ENCODE peak calls at places on chromosomes 16 and 17, in nine cellular contexts. P is uterus; I is CD8-positive, alpha-beta T cell; Q is PC-9; L is stomach; U is transverse colon; C is endodermal cell; D is SK-N-SH; J is pancreas. S is an unnamed sample.
A peak's percentile ranks its signal among the peaks of the same experiment; 100 is the strongest.

GRCh38 chr17:41519501-41520224 is 973 bp upstream of the KRT15 start:
- DNase-seq in P (no peak), I (no peak), Q (peak; percentile 83), L (no peak), U (peak; percentile 41), C (no peak), D (no peak), J (no peak), S (no peak)

GRCh38 chr17:18257747-18258355 is 687 bp downstream of the FLII start:
- DNase-seq in P (peak; percentile 68), I (peak; percentile 62), Q (peak; percentile 75), L (peak; percentile 75), U (peak; percentile 86), C (peak; percentile 94), D (peak; percentile 93), J (peak; percentile 82), S (peak; percentile 97)

GRCh38 chr16:3458278-3458851 is 14.9 kb downstream of the NAA60 start:
- DNase-seq in P (no peak), I (no peak), Q (no peak), L (no peak), U (peak; percentile 26), C (peak; percentile 72), D (no peak), J (no peak), S (no peak)

GRCh38 chr17:57588086-57588485 is 157.0 kb downstream of the CCDC182 start:
- DNase-seq in P (no peak), I (no peak), Q (no peak), L (no peak), U (no peak), C (peak; percentile 82), D (no peak), J (no peak), S (no peak)

GRCh38 chr17:2177235-2177811 is 122.4 kb downstream of the HIC1 start:
- DNase-seq in P (no peak), I (no peak), Q (no peak), L (no peak), U (no peak), C (no peak), D (no peak), J (no peak), S (no peak)

GRCh38 chr17:56935461-56935860 is 21.6 kb upstream of the TRIM25 start:
- DNase-seq in P (no peak), I (no peak), Q (no peak), L (no peak), U (no peak), C (no peak), D (no peak), J (no peak), S (no peak)

GRCh38 chr17:52106638-52107261 is 51.8 kb downstream of the CA10 start:
- DNase-seq in P (peak; percentile 21), I (no peak), Q (no peak), L (peak; percentile 50), U (peak; percentile 33), C (peak; percentile 86), D (peak; percentile 69), J (peak; percentile 65), S (no peak)

GRCh38 chr16:31265329-31266245 is 5.8 kb downstream of the ITGAM start:
- DNase-seq in P (no peak), I (peak; percentile 50), Q (peak; percentile 74), L (peak; percentile 30), U (no peak), C (peak; percentile 75), D (no peak), J (peak; percentile 75), S (no peak)

GRCh38 chr17:79391808-79392233 is 219.0 kb downstream of the RBFOX3 start:
- DNase-seq in P (peak; percentile 73), I (peak; percentile 80), Q (no peak), L (peak; percentile 80), U (peak; percentile 75), C (peak; percentile 98), D (peak; percentile 94), J (peak; percentile 90), S (peak; percentile 94)

GRCh38 chr17:28969706-28970393 is 18.5 kb upstream of the PHF12 start:
- DNase-seq in P (no peak), I (no peak), Q (no peak), L (no peak), U (no peak), C (no peak), D (no peak), J (no peak), S (no peak)

GRCh38 chr17:3256575-3256974 is 41.6 kb downstream of the OR3A1 start:
- DNase-seq in P (no peak), I (no peak), Q (no peak), L (no peak), U (no peak), C (peak; percentile 53), D (no peak), J (no peak), S (no peak)

GRCh38 chr16:63289834-63290460 is 1253.7 kb upstream of the CDH8 start:
- DNase-seq in P (no peak), I (no peak), Q (no peak), L (peak; percentile 46), U (peak; percentile 15), C (peak; percentile 87), D (peak; percentile 48), J (peak; percentile 49), S (no peak)

GRCh38 chr17:50271173-50271750 is 3.0 kb upstream of the TMEM92 start:
- DNase-seq in P (no peak), I (no peak), Q (no peak), L (no peak), U (no peak), C (no peak), D (no peak), J (no peak), S (no peak)

GRCh38 chr17:29108806-29109476 is 66.0 kb downstream of the PIPOX start:
- DNase-seq in P (no peak), I (no peak), Q (peak; percentile 26), L (no peak), U (no peak), C (no peak), D (no peak), J (no peak), S (no peak)

GRCh38 chr16:46857261-46857962 is 26.4 kb upstream of the C16orf87 start:
- DNase-seq in P (no peak), I (no peak), Q (no peak), L (no peak), U (no peak), C (no peak), D (peak; percentile 63), J (no peak), S (no peak)

GRCh38 chr16:84278333-84278732 is 16.3 kb upstream of the WFDC1 start:
- DNase-seq in P (no peak), I (no peak), Q (no peak), L (no peak), U (no peak), C (no peak), D (no peak), J (no peak), S (no peak)

GRCh38 chr17:63598284-63598683 is 2.4 kb upstream of the TACO1 start:
- DNase-seq in P (no peak), I (no peak), Q (no peak), L (no peak), U (no peak), C (no peak), D (no peak), J (no peak), S (no peak)

GRCh38 chr16:89210904-89211515 is 6.5 kb upstream of the ZNF778 start:
- DNase-seq in P (no peak), I (no peak), Q (no peak), L (no peak), U (no peak), C (no peak), D (peak; percentile 33), J (peak; percentile 36), S (no peak)

GRCh38 chr16:28196331-28196987 is 15.3 kb downstream of the XPO6 start:
- DNase-seq in P (no peak), I (no peak), Q (peak; percentile 65), L (no peak), U (no peak), C (no peak), D (no peak), J (no peak), S (no peak)
- H3K4me1 ChIP-seq in P (no peaks in the 10 kb centered on the region), I (peaks cover 71% of the 10 kb centered on the region), Q (peaks cover 56% of the 10 kb centered on the region), L (peaks cover 58% of the 10 kb centered on the region), U (peaks cover 15% of the 10 kb centered on the region), C (no peaks in the 10 kb centered on the region), D (peaks cover 2% of the 10 kb centered on the region), J (no peaks in the 10 kb centered on the region), S (peaks cover 35% of the 10 kb centered on the region)

DNA sequence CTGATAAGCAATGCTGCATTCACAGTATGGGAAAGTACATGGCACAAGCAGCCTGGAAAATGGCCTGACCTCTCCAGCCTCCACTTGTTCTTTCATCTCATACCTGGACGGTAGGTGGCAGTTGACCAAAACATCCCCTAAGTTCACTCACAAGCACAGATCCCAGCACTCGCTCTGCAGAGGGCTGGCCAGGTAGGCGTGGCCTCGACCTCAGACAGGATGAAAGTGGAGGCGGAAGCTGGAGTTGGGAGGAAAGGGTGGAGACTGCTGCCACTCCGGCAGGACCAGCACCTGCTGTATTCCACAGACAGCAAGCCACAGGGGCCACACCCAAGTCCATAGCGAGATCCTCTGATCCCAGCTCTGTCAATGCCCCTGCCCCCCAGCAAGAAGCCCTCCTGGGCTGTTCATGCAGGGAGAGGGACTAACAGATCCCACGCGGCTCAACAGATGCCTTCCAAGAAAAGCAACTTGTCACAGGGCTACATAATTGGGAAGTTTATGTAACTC is 31.3 kb downstream of the ZCCHC14 start:
- DNase-seq in P (peak; percentile 37), I (no peak), Q (peak; percentile 93), L (peak; percentile 96), U (peak; percentile 93), C (peak; percentile 98), D (no peak), J (peak; percentile 88), S (peak; percentile 93)
- TF ChIP-seq CTCF in P (peak; percentile 16), I (no peak), Q (peak; percentile 66), L (no peak), U (peak; percentile 17), C (peak; percentile 82), D (peak; percentile 33), J (peak; percentile 52), S (peak; percentile 13)

DNA sequence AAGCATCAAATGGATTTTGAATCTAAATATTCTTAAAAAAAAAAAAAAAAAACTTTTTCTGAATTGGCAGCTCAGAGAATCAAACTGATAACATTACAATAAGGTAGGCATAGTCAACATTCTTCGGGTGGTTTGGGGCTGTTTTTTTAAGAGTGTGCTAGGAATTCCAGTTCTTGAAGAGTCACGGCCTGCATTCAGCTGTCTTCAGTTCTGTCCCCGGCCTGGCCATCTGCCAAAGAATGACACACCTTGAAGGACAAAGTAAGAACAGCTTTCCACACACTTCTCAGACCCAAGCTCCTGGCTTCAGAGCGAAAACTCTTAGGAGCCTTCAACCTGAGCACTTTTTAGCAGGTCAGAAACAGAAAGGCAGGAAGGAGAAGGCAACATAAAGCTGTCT is 524.2 kb upstream of the ZFHX3 start:
- DNase-seq in P (no peak), I (no peak), Q (no peak), L (peak; percentile 58), U (peak; percentile 46), C (peak; percentile 50), D (no peak), J (peak; percentile 76), S (no peak)
- H3K4me1 ChIP-seq in P (no peaks in the 10 kb centered on the region), I (no peaks in the 10 kb centered on the region), Q (no peaks in the 10 kb centered on the region), L (no peaks in the 10 kb centered on the region), U (no peaks in the 10 kb centered on the region), C (no peaks in the 10 kb centered on the region), D (peaks cover 11% of the 10 kb centered on the region), J (no peaks in the 10 kb centered on the region), S (no peaks in the 10 kb centered on the region)

GRCh38 chr17:36014946-36015345 is 2.8 kb downstream of the CCL23 start:
- DNase-seq in P (no peak), I (no peak), Q (no peak), L (no peak), U (no peak), C (no peak), D (no peak), J (no peak), S (no peak)

GRCh38 chr17:36004604-36005003 is 3.3 kb upstream of the CCL15 start:
- DNase-seq in P (no peak), I (no peak), Q (no peak), L (no peak), U (no peak), C (no peak), D (no peak), J (no peak), S (no peak)

GRCh38 chr17:36008998-36009665 is 7.8 kb upstream of the CCL15 start:
- DNase-seq in P (no peak), I (no peak), Q (no peak), L (no peak), U (no peak), C (peak; percentile 77), D (peak; percentile 10), J (no peak), S (no peak)
- TF ChIP-seq CTCF in P (no peak), I (no peak), Q (peak; percentile 54), L (no peak), U (peak; percentile 15), C (peak; percentile 74), D (peak; percentile 57), J (no peak), S (no peak)

S was measured in esophagus muscularis mucosa.